ENCODE peak calls at places on chromosomes 16 and 17, in nine cellular contexts. C is IMR-90, P is fibroblast of lung, A is psoas muscle, V is sigmoid colon, Y is testis, Q is cardiac muscle cell, R is heart left ventricle, K is mammary epithelial cell. E is an unnamed sample. For H3K4me1, the result is how much of the 10 kb centered on the place peaks cover.

GRCh38 chr16:87288753-87289362 is 28.3 kb downstream of the C16orf95 start:
- DNase-seq in V (no peak), C (peak), A (no peak), Y (no peak), R (no peak), K (no peak), P (peak), Q (no peak), E (no peak)

GRCh38 chr17:885971-886571 is 93.5 kb downstream of the NXN start:
- DNase-seq in Y (peak), C (no peak), K (no peak), P (peak), Q (no peak), A (peak), R (peak), V (peak), E (no peak)

GRCh38 chr16:12896562-12896961 is 4.8 kb upstream of the SHISA9 start:
- DNase-seq in K (peak), R (no peak), Y (no peak), Q (no peak), P (no peak), A (no peak), V (no peak), C (no peak), E (no peak)

GRCh38 chr16:74605746-74606520 is 981 bp downstream of the GLG1 start:
- DNase-seq in P (peak), C (no peak), Y (no peak), K (no peak), A (no peak), Q (no peak), V (peak), R (no peak), E (no peak)

GRCh38 chr17:17516315-17516930 is 20.2 kb upstream of the RASD1 start:
- DNase-seq in K (no peak), R (no peak), Q (no peak), A (peak), C (no peak), P (no peak), V (no peak), Y (no peak), E (no peak)

GRCh38 chr16:87560428-87561199 is 41.7 kb upstream of the JPH3 start:
- DNase-seq in K (no peak), C (no peak), Y (peak), Q (peak), A (no peak), V (no peak), R (peak), P (peak), E (peak)

GRCh38 chr17:81396278-81396721 is 1.0 kb downstream of the BAHCC1 start:
- DNase-seq in Q (no peak), V (no peak), R (no peak), P (no peak), K (no peak), A (no peak), Y (no peak), C (no peak), E (no peak)

GRCh38 chr16:3748307-3748706 is 31.0 kb upstream of the TRAP1 start:
- DNase-seq in C (no peak), P (no peak), V (peak), A (no peak), R (no peak), K (no peak), Y (no peak), Q (no peak), E (no peak)

GRCh38 chr17:12510535-12510934 is 155.2 kb upstream of the MYOCD start:
- DNase-seq in C (peak), K (no peak), Y (no peak), V (no peak), P (peak), A (no peak), Q (no peak), R (no peak), E (no peak)

GRCh38 chr16:89312194-89312593 is 94.7 kb downstream of the ZNF778 start:
- DNase-seq in Y (peak), R (no peak), K (no peak), P (no peak), V (no peak), A (no peak), Q (no peak), C (no peak), E (no peak)

GRCh38 chr16:57669476-57670162 is 1.5 kb downstream of the ADGRG3 start:
- DNase-seq in Q (no peak), A (no peak), K (no peak), P (no peak), V (peak), C (no peak), R (no peak), Y (no peak), E (no peak)

GRCh38 chr16:84103678-84104077 is 13.1 kb downstream of the MBTPS1 start:
- DNase-seq in R (no peak), C (no peak), Y (no peak), Q (no peak), P (peak), A (no peak), K (peak), V (no peak), E (no peak)
- H3K4me1 ChIP-seq in R (under half), C (under half), Y (under half), Q (under half), P (under half), A (under half), K (under half), V (under half), E (under half)

GRCh38 chr16:27233731-27234130 is 30.4 kb downstream of the KDM8 start:
- DNase-seq in R (no peak), K (no peak), P (no peak), V (peak), A (no peak), Q (no peak), Y (no peak), C (no peak), E (no peak)

GRCh38 chr16:27232875-27233605 is 29.7 kb downstream of the KDM8 start:
- DNase-seq in V (peak), Y (no peak), Q (no peak), R (no peak), A (no peak), C (no peak), K (no peak), P (no peak), E (no peak)

GRCh38 chr16:27231692-27232060 is 28.4 kb downstream of the KDM8 start:
- DNase-seq in V (no peak), Q (no peak), Y (no peak), P (no peak), A (no peak), C (no peak), K (no peak), R (no peak), E (no peak)

GRCh38 chr16:27230562-27230991 is 27.3 kb downstream of the KDM8 start:
- DNase-seq in R (no peak), V (no peak), A (no peak), Q (no peak), K (no peak), C (no peak), Y (no peak), P (no peak), E (no peak)

GRCh38 chr16:27232061-27232841 is 28.9 kb downstream of the KDM8 start:
- DNase-seq in Y (no peak), C (no peak), P (no peak), R (no peak), Q (no peak), A (no peak), V (peak), K (no peak), E (no peak)
- TF ChIP-seq CTCF in Y (no peak), C (no peak), P (no peak), R (no peak), Q (no peak), A (no peak), V (no peak), K (no peak), E (no peak)

GRCh38 chr17:59723041-59723440 is 15.6 kb downstream of the VMP1 start:
- DNase-seq in V (no peak), K (no peak), R (no peak), A (no peak), P (no peak), C (no peak), Y (no peak), Q (no peak), E (no peak)
- H3K4me1 ChIP-seq in V (under half), K (under half), R (under half), A (under half), P (under half), C (under half), Y (under half), Q (under half), E (under half)

DNA sequence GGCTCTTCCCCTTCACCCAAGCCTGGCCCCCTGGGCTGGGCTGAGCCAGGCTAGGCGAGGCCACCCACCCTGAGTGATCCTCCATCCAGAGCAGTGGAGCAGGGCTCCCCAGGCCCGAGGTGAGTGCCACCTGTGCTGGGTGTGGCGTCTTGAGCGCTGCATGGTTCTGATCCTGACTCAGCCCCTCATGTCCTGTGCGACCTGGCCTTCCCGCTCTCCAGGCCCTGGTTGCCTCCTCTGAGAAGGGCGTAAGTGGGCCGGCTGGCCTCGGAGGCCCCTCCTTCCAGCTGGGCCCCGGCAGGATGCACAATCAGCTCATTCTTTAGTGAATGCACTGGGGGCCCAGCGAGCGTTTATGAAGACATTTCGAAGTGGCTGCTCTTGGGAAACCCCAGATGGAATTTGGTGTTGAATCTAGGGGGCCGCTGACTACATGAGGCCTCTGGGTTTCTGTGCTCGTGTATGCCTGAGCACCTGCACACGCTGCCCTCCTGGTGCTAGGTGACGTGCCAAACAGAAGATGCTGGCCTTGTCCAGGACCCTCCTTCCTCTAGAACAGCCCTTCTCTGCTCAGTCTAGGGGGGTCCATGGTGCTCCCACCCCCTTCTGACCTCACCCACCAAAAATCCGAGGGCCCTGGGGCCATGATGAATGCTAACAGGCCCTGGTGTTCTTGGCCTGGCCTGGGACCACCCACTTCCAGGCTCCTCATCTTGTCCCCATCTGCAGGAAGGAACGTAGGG is 3.7 kb upstream of the TMEM92 start:
- DNase-seq in V (peak), A (no peak), Q (peak), R (peak), C (peak), K (no peak), Y (peak), P (peak), E (no peak)
- TF ChIP-seq CTCF in V (no peak), A (no peak), Q (no peak), R (no peak), C (no peak), K (no peak), Y (no peak), P (no peak), E (no peak)

GRCh38 chr16:66923247-66923851 is 2.0 kb downstream of the RRAD start:
- DNase-seq in A (peak), P (no peak), K (no peak), R (peak), V (peak), Y (peak), C (peak), Q (peak), E (no peak)
- H3K4me1 ChIP-seq in A (under half), P (under half), K (under half), R (under half), V (half or more), Y (under half), C (under half), Q (half or more), E (under half)

DNA sequence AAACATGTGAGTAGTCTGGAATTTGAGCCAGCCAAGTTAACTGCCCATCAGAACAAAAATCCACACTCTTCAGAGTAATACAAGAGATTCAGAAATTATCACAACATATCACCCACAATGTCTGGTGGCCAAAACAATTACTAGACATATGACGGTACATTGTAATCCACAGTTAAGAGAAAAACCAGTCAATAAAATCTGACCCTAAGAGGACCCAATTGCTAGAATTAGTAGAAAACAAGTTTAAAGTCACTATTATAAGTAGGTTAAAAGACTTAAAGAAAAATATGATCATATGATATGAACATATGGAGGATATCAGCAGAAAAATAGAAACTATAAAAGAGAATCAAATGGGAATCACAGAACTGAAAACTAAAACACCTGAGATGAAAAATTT is 15.8 kb downstream of the CMTR2 start:
- DNase-seq in A (no peak), C (no peak), V (no peak), Y (no peak), P (no peak), K (no peak), R (no peak), Q (no peak), E (no peak)
- TF ChIP-seq CTCF in A (no peak), C (no peak), V (no peak), Y (no peak), P (no peak), K (no peak), R (no peak), Q (no peak), E (no peak)

DNA sequence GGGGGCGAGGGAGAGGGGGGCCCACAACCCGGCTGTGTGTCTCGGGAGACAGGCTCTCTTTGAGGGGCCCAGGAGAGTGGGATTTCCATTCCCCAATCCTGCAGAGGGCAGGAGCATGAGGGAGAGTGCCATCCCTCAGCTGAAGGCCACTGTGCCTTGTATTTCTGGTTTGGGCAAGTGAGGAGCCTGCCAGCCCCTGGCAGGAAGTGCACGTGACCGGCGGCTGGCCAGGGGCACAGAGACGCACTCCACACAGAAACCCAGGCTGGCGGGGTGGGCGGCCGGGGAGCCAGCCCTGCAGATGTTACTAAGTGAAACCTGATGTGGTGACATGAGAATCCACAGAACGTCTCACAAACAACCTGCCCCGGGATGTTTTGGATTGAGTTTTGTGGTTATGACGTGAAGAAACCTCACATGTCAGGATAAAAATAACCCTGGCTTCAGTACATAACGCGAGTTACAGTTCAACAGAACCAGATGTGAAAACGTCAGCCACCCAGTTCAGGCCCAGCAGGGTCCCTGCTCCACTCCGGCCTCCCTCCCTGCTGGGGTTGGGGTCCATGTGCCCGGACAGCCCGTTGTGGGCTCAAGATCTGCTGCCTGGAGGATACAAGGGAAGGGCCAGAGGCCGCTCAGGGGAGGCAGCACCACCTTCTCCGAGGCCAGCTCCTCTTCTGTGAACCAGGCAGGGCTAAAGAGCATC is 51.7 kb upstream of the MTSS2 start:
- DNase-seq in V (peak), Q (peak), K (peak), A (peak), Y (no peak), R (peak), C (peak), P (peak), E (no peak)
- H3K4me1 ChIP-seq in V (half or more), Q (under half), K (under half), A (half or more), Y (under half), R (under half), C (half or more), P (half or more), E (under half)

GRCh38 chr17:42832934-42833770 is at the start of gene PSME3:
- DNase-seq in Q (peak), C (peak), R (peak), P (peak), K (peak), Y (peak), V (peak), A (peak), E (peak)
- TF ChIP-seq CTCF in Q (no peak), C (peak), R (no peak), P (no peak), K (no peak), Y (no peak), V (no peak), A (no peak), E (no peak)

GRCh38 chr17:64709481-64709880 is 47.4 kb upstream of the SMURF2 start:
- DNase-seq in Y (no peak), Q (no peak), P (no peak), R (no peak), A (no peak), C (no peak), K (no peak), V (no peak), E (no peak)
- H3K4me1 ChIP-seq in Y (under half), Q (under half), P (under half), R (under half), A (under half), C (under half), K (under half), V (under half), E (under half)

GRCh38 chr16:84504420-84505248 is at the start of gene MEAK7:
- DNase-seq in P (peak), Y (peak), R (peak), Q (peak), A (peak), C (peak), V (peak), K (peak), E (peak)
- TF ChIP-seq CTCF in P (no peak), Y (no peak), R (no peak), Q (peak), A (peak), C (peak), V (no peak), K (peak), E (peak)